ENCODE peak calls at places on chromosomes 4 and X, in nine cellular contexts. One of them, this sample, is unnamed.

GRCh38 chrX:6363193-6363592 is 134.5 kb upstream of the NLGN4X start:
- DNase-seq in SK-N-SH: peak
- DNase-seq in dorsolateral prefrontal cortex: no peak
- DNase-seq in foreskin fibroblast: no peak
- DNase-seq in suprapubic skin: no peak
- DNase-seq in colonic mucosa: no peak
- DNase-seq in AG10803: no peak
- DNase-seq in tibial nerve: no peak
- DNase-seq in fibroblast of mammary gland: no peak
- DNase-seq in this sample: no peak

GRCh38 chr4:84780719-84781118 is 185.8 kb downstream of the WDFY3 start:
- DNase-seq in SK-N-SH: no peak
- DNase-seq in dorsolateral prefrontal cortex: no peak
- DNase-seq in foreskin fibroblast: no peak
- DNase-seq in suprapubic skin: no peak
- DNase-seq in colonic mucosa: no peak
- DNase-seq in AG10803: no peak
- DNase-seq in tibial nerve: no peak
- DNase-seq in fibroblast of mammary gland: no peak
- DNase-seq in this sample: no peak

GRCh38 chr4:140293979-140294378 is 79.5 kb upstream of the SCOC start:
- DNase-seq in SK-N-SH: no peak
- DNase-seq in dorsolateral prefrontal cortex: no peak
- DNase-seq in foreskin fibroblast: no peak
- DNase-seq in suprapubic skin: no peak
- DNase-seq in colonic mucosa: no peak
- DNase-seq in AG10803: no peak
- DNase-seq in tibial nerve: no peak
- DNase-seq in fibroblast of mammary gland: no peak
- DNase-seq in this sample: no peak

GRCh38 chr4:6278801-6279197 is 9.1 kb downstream of the WFS1 start:
- DNase-seq in SK-N-SH: peak
- DNase-seq in dorsolateral prefrontal cortex: no peak
- DNase-seq in foreskin fibroblast: no peak
- DNase-seq in suprapubic skin: no peak
- DNase-seq in colonic mucosa: peak
- DNase-seq in AG10803: no peak
- DNase-seq in tibial nerve: no peak
- DNase-seq in fibroblast of mammary gland: peak
- DNase-seq in this sample: peak

GRCh38 chr4:132085105-132085504 is 1064.0 kb upstream of the PCDH10 start:
- DNase-seq in SK-N-SH: no peak
- DNase-seq in dorsolateral prefrontal cortex: no peak
- DNase-seq in foreskin fibroblast: no peak
- DNase-seq in suprapubic skin: no peak
- DNase-seq in colonic mucosa: no peak
- DNase-seq in AG10803: no peak
- DNase-seq in tibial nerve: no peak
- DNase-seq in fibroblast of mammary gland: no peak
- DNase-seq in this sample: no peak

GRCh38 chr4:61740950-61741638 is 541.0 kb downstream of the ADGRL3 start:
- DNase-seq in SK-N-SH: no peak
- DNase-seq in dorsolateral prefrontal cortex: peak
- DNase-seq in foreskin fibroblast: no peak
- DNase-seq in suprapubic skin: no peak
- DNase-seq in colonic mucosa: no peak
- DNase-seq in AG10803: no peak
- DNase-seq in tibial nerve: no peak
- DNase-seq in fibroblast of mammary gland: no peak
- DNase-seq in this sample: no peak

GRCh38 chr4:30912098-30912719 is 192.0 kb downstream of the PCDH7 start:
- DNase-seq in SK-N-SH: no peak
- DNase-seq in dorsolateral prefrontal cortex: no peak
- DNase-seq in foreskin fibroblast: no peak
- DNase-seq in suprapubic skin: no peak
- DNase-seq in colonic mucosa: no peak
- DNase-seq in AG10803: no peak
- DNase-seq in tibial nerve: no peak
- DNase-seq in fibroblast of mammary gland: no peak
- DNase-seq in this sample: peak

GRCh38 chr4:74546020-74546419 is 101.1 kb downstream of the AREG start:
- DNase-seq in SK-N-SH: no peak
- DNase-seq in dorsolateral prefrontal cortex: no peak
- DNase-seq in foreskin fibroblast: no peak
- DNase-seq in suprapubic skin: no peak
- DNase-seq in colonic mucosa: no peak
- DNase-seq in AG10803: peak
- DNase-seq in tibial nerve: no peak
- DNase-seq in fibroblast of mammary gland: peak
- DNase-seq in this sample: no peak

GRCh38 chrX:131734621-131735020 is 190.7 kb downstream of the OR13H1 start:
- DNase-seq in SK-N-SH: no peak
- DNase-seq in dorsolateral prefrontal cortex: peak
- DNase-seq in foreskin fibroblast: no peak
- DNase-seq in suprapubic skin: no peak
- DNase-seq in colonic mucosa: peak
- DNase-seq in AG10803: no peak
- DNase-seq in tibial nerve: no peak
- DNase-seq in fibroblast of mammary gland: peak
- DNase-seq in this sample: peak

GRCh38 chr4:88037447-88037846 is 30.0 kb downstream of the PKD2 start:
- DNase-seq in SK-N-SH: no peak
- DNase-seq in dorsolateral prefrontal cortex: no peak
- DNase-seq in foreskin fibroblast: no peak
- DNase-seq in suprapubic skin: no peak
- DNase-seq in colonic mucosa: no peak
- DNase-seq in AG10803: no peak
- DNase-seq in tibial nerve: no peak
- DNase-seq in fibroblast of mammary gland: no peak
- DNase-seq in this sample: no peak
- H3K4me3 ChIP-seq in SK-N-SH: no peak
- H3K4me3 ChIP-seq in dorsolateral prefrontal cortex: no peak
- H3K4me3 ChIP-seq in foreskin fibroblast: no peak
- H3K4me3 ChIP-seq in suprapubic skin: no peak
- H3K4me3 ChIP-seq in colonic mucosa: no peak
- H3K4me3 ChIP-seq in AG10803: no peak
- H3K4me3 ChIP-seq in tibial nerve: no peak
- H3K4me3 ChIP-seq in fibroblast of mammary gland: no peak
- H3K4me3 ChIP-seq in this sample: no peak

GRCh38 chr4:86895692-86896488 is 3.7 kb upstream of the C4orf36 start:
- DNase-seq in SK-N-SH: peak
- DNase-seq in dorsolateral prefrontal cortex: no peak
- DNase-seq in foreskin fibroblast: peak
- DNase-seq in suprapubic skin: no peak
- DNase-seq in colonic mucosa: no peak
- DNase-seq in AG10803: peak
- DNase-seq in tibial nerve: no peak
- DNase-seq in fibroblast of mammary gland: peak
- DNase-seq in this sample: peak

GRCh38 chr4:86894465-86894864 is 2.2 kb upstream of the C4orf36 start:
- DNase-seq in SK-N-SH: no peak
- DNase-seq in dorsolateral prefrontal cortex: no peak
- DNase-seq in foreskin fibroblast: peak
- DNase-seq in suprapubic skin: no peak
- DNase-seq in colonic mucosa: no peak
- DNase-seq in AG10803: peak
- DNase-seq in tibial nerve: no peak
- DNase-seq in fibroblast of mammary gland: peak
- DNase-seq in this sample: peak

GRCh38 chr4:86892639-86892965 is 380 bp upstream of the C4orf36 start:
- DNase-seq in SK-N-SH: no peak
- DNase-seq in dorsolateral prefrontal cortex: no peak
- DNase-seq in foreskin fibroblast: no peak
- DNase-seq in suprapubic skin: no peak
- DNase-seq in colonic mucosa: no peak
- DNase-seq in AG10803: no peak
- DNase-seq in tibial nerve: no peak
- DNase-seq in fibroblast of mammary gland: no peak
- DNase-seq in this sample: no peak

GRCh38 chr4:86893136-86893535 is 914 bp upstream of the C4orf36 start:
- DNase-seq in SK-N-SH: no peak
- DNase-seq in dorsolateral prefrontal cortex: no peak
- DNase-seq in foreskin fibroblast: no peak
- DNase-seq in suprapubic skin: no peak
- DNase-seq in colonic mucosa: no peak
- DNase-seq in AG10803: no peak
- DNase-seq in tibial nerve: no peak
- DNase-seq in fibroblast of mammary gland: no peak
- DNase-seq in this sample: no peak

DNA sequence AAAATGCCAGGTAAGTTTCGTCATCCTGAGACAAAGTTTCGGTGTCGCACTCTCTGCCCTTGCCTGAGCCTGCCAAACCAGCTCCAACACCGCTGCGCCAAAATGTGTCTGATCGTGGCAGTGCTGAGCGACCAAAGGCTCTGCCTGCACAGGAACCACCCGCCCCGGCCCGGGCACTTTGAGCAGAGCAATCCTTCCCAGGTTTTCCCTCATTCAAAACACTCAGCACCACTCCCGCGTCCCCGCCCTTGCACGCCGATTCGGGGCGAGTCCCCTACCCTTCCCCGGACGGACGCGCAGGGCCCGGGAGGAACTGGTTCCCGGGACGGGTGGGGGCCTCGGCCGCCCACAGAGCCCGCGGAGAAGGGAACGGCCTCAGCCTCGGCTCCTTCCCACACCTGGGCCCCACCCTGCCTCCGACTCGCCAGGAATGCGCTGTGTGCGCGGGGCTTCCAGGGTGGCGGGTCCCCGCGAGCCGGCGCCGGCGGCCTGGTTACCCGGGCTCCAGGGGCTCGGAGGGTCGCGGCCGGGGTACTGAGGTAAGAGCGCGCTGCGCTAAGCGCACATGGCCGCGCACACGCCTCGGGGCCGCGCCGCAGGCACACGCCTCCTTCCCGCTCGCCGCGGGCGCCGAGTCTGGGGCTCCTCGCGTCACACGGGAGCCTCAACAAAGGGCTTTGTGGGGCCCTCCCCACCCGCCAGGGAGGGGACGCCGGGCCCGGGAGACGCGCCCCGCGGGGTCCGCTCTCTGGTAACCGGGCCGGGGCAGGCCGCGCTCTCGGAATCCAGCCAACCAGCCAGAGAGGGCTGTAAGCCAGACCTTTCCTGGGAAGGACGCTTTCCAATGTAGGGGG is at the start of gene C4orf36:
- DNase-seq in SK-N-SH: peak
- DNase-seq in dorsolateral prefrontal cortex: peak
- DNase-seq in foreskin fibroblast: peak
- DNase-seq in suprapubic skin: peak
- DNase-seq in colonic mucosa: peak
- DNase-seq in AG10803: peak
- DNase-seq in tibial nerve: peak
- DNase-seq in fibroblast of mammary gland: peak
- DNase-seq in this sample: peak
- TF ChIP-seq CTCF in SK-N-SH: no peak
- TF ChIP-seq CTCF in dorsolateral prefrontal cortex: no peak
- TF ChIP-seq CTCF in foreskin fibroblast: no peak
- TF ChIP-seq CTCF in suprapubic skin: no peak
- TF ChIP-seq CTCF in colonic mucosa: no peak
- TF ChIP-seq CTCF in AG10803: no peak
- TF ChIP-seq CTCF in tibial nerve: no peak
- TF ChIP-seq CTCF in fibroblast of mammary gland: no peak
- TF ChIP-seq CTCF in this sample: peak

GRCh38 chr4:91288702-91289311 is 1015.0 kb upstream of the GRID2 start:
- DNase-seq in SK-N-SH: no peak
- DNase-seq in dorsolateral prefrontal cortex: no peak
- DNase-seq in foreskin fibroblast: no peak
- DNase-seq in suprapubic skin: no peak
- DNase-seq in colonic mucosa: no peak
- DNase-seq in AG10803: no peak
- DNase-seq in tibial nerve: no peak
- DNase-seq in fibroblast of mammary gland: no peak
- DNase-seq in this sample: no peak
- H3K4me3 ChIP-seq in SK-N-SH: no peak
- H3K4me3 ChIP-seq in dorsolateral prefrontal cortex: no peak
- H3K4me3 ChIP-seq in foreskin fibroblast: no peak
- H3K4me3 ChIP-seq in suprapubic skin: no peak
- H3K4me3 ChIP-seq in colonic mucosa: no peak
- H3K4me3 ChIP-seq in AG10803: no peak
- H3K4me3 ChIP-seq in tibial nerve: no peak
- H3K4me3 ChIP-seq in fibroblast of mammary gland: no peak
- H3K4me3 ChIP-seq in this sample: no peak

GRCh38 chr4:184350213-184350817 is 124.0 kb downstream of the IRF2 start:
- DNase-seq in SK-N-SH: no peak
- DNase-seq in dorsolateral prefrontal cortex: no peak
- DNase-seq in foreskin fibroblast: no peak
- DNase-seq in suprapubic skin: no peak
- DNase-seq in colonic mucosa: no peak
- DNase-seq in AG10803: no peak
- DNase-seq in tibial nerve: no peak
- DNase-seq in fibroblast of mammary gland: no peak
- DNase-seq in this sample: no peak

GRCh38 chr4:184350964-184351363 is 123.4 kb downstream of the IRF2 start:
- DNase-seq in SK-N-SH: no peak
- DNase-seq in dorsolateral prefrontal cortex: no peak
- DNase-seq in foreskin fibroblast: no peak
- DNase-seq in suprapubic skin: no peak
- DNase-seq in colonic mucosa: no peak
- DNase-seq in AG10803: no peak
- DNase-seq in tibial nerve: no peak
- DNase-seq in fibroblast of mammary gland: no peak
- DNase-seq in this sample: no peak

GRCh38 chr4:184349283-184350039 is 124.9 kb downstream of the IRF2 start:
- DNase-seq in SK-N-SH: no peak
- DNase-seq in dorsolateral prefrontal cortex: no peak
- DNase-seq in foreskin fibroblast: no peak
- DNase-seq in suprapubic skin: no peak
- DNase-seq in colonic mucosa: peak
- DNase-seq in AG10803: no peak
- DNase-seq in tibial nerve: no peak
- DNase-seq in fibroblast of mammary gland: no peak
- DNase-seq in this sample: no peak

GRCh38 chr4:184352891-184353290 is 121.5 kb downstream of the IRF2 start:
- DNase-seq in SK-N-SH: no peak
- DNase-seq in dorsolateral prefrontal cortex: no peak
- DNase-seq in foreskin fibroblast: no peak
- DNase-seq in suprapubic skin: no peak
- DNase-seq in colonic mucosa: no peak
- DNase-seq in AG10803: no peak
- DNase-seq in tibial nerve: no peak
- DNase-seq in fibroblast of mammary gland: no peak
- DNase-seq in this sample: no peak

GRCh38 chr4:184351560-184352451 is 122.5 kb downstream of the IRF2 start:
- DNase-seq in SK-N-SH: no peak
- DNase-seq in dorsolateral prefrontal cortex: no peak
- DNase-seq in foreskin fibroblast: no peak
- DNase-seq in suprapubic skin: no peak
- DNase-seq in colonic mucosa: no peak
- DNase-seq in AG10803: no peak
- DNase-seq in tibial nerve: no peak
- DNase-seq in fibroblast of mammary gland: no peak
- DNase-seq in this sample: no peak
- TF ChIP-seq CTCF in SK-N-SH: no peak
- TF ChIP-seq CTCF in dorsolateral prefrontal cortex: no peak
- TF ChIP-seq CTCF in foreskin fibroblast: no peak
- TF ChIP-seq CTCF in suprapubic skin: no peak
- TF ChIP-seq CTCF in colonic mucosa: no peak
- TF ChIP-seq CTCF in AG10803: no peak
- TF ChIP-seq CTCF in tibial nerve: no peak
- TF ChIP-seq CTCF in fibroblast of mammary gland: no peak
- TF ChIP-seq CTCF in this sample: no peak

This sample was measured in brain microvascular endothelial cell.